ENCODE peak calls at places on chromosomes 13 and 19, in six cellular contexts. S is neural progenitor cell; I is T-cell; B is foreskin fibroblast; X is natural killer cell treated with Interleukin-12 subunit alpha and Interleukin-12 subunit beta and Interleukin-15 and Interleukin-18, amount 100 ng/mL, for 72 hours; U is fibroblast of gingiva. G is an unnamed sample.

GRCh38 chr13:85366759-85367417 is 432.3 kb downstream of the SLITRK6 start:
- DNase-seq in U (no peak), I (no peak), X (no peak), S (no peak), B (no peak), G (no peak)

GRCh38 chr13:85298387-85298924 is 500.8 kb downstream of the SLITRK6 start:
- DNase-seq in I (no peak), X (no peak), B (no peak), S (no peak), U (no peak), G (no peak)

GRCh38 chr13:96473463-96474157 is 383.7 kb downstream of the HS6ST3 start:
- DNase-seq in U (no peak), X (no peak), S (peak), B (no peak), I (no peak), G (no peak)

GRCh38 chr19:18284710-18285430 is 3.4 kb upstream of the JUND start:
- DNase-seq in I (no peak), U (no peak), S (no peak), X (no peak), B (no peak), G (no peak)

GRCh38 chr19:49689133-49690072 is at the start of gene ADM5:
- DNase-seq in S (peak), B (no peak), U (no peak), X (no peak), I (no peak), G (peak)

GRCh38 chr19:46999377-46999776 is 20.3 kb upstream of the NPAS1 start:
- DNase-seq in B (no peak), S (no peak), U (no peak), X (no peak), I (no peak), G (no peak)

GRCh38 chr19:29843180-29844051 is 31.6 kb downstream of the CCNE1 start:
- DNase-seq in I (peak), X (no peak), U (no peak), B (peak), S (peak), G (no peak)

GRCh38 chr19:18435848-18436631 is 1.9 kb downstream of the ISYNA1 start:
- DNase-seq in I (no peak), U (no peak), X (no peak), B (no peak), S (no peak), G (no peak)

GRCh38 chr13:27953671-27954405 is 15.3 kb downstream of the CDX2 start:
- DNase-seq in I (peak), X (no peak), U (peak), S (peak), B (peak), G (peak)

GRCh38 chr19:48611872-48612271 is 3.0 kb downstream of the FAM83E start:
- DNase-seq in S (no peak), B (no peak), I (no peak), X (no peak), U (no peak), G (no peak)

GRCh38 chr13:78784017-78784745 is 125.2 kb upstream of the OBI1 start:
- DNase-seq in X (no peak), B (no peak), I (no peak), S (no peak), U (no peak), G (peak)

GRCh38 chr13:55500694-55501093 is 1640.0 kb upstream of the PRR20A start:
- DNase-seq in I (no peak), U (no peak), S (no peak), X (no peak), B (no peak), G (no peak)

GRCh38 chr13:37448072-37448471 is 150.5 kb downstream of the POSTN start:
- DNase-seq in U (no peak), B (no peak), I (no peak), S (no peak), X (no peak), G (no peak)

GRCh38 chr13:38951525-38952313 is 38.9 kb downstream of the STOML3 start:
- DNase-seq in X (no peak), B (no peak), I (no peak), S (peak), U (no peak), G (no peak)

G was measured in NCI-H1930.